ENCODE peak calls at places on chromosomes 3 and 15, in five cellular contexts. One of them, this sample, is unnamed.
A peak's percentile ranks its signal among the peaks of the same experiment; 100 is the strongest.

GRCh38 chr3:166447513-166447912 is 610.3 kb upstream of the BCHE start:
- DNase-seq in suprapubic skin: no peak
- DNase-seq in HCT116: no peak
- DNase-seq in IMR-90: no peak
- DNase-seq in A549: no peak
- DNase-seq in this sample: no peak

GRCh38 chr3:79506751-79507150 is 261.0 kb downstream of the ROBO1 start:
- DNase-seq in suprapubic skin: no peak
- DNase-seq in HCT116: no peak
- DNase-seq in IMR-90: no peak
- DNase-seq in A549: no peak
- DNase-seq in this sample: no peak

GRCh38 chr15:57505056-57505713 is 86.5 kb upstream of the MYZAP start:
- DNase-seq in suprapubic skin: no peak
- DNase-seq in HCT116: no peak
- DNase-seq in IMR-90: no peak
- DNase-seq in A549: no peak
- DNase-seq in this sample: no peak

GRCh38 chr3:53645754-53646153 is 151.3 kb downstream of the CACNA1D start:
- DNase-seq in suprapubic skin: no peak
- DNase-seq in HCT116: no peak
- DNase-seq in IMR-90: no peak
- DNase-seq in A549: no peak
- DNase-seq in this sample: no peak

GRCh38 chr3:180036678-180037455 is at the start of gene PEX5L:
- DNase-seq in suprapubic skin: no peak
- DNase-seq in HCT116: no peak
- DNase-seq in IMR-90: peak; percentile 15
- DNase-seq in A549: no peak
- DNase-seq in this sample: peak; percentile 66

GRCh38 chr3:13176445-13176844 is 103.2 kb upstream of the IQSEC1 start:
- DNase-seq in suprapubic skin: no peak
- DNase-seq in HCT116: no peak
- DNase-seq in IMR-90: no peak
- DNase-seq in A549: no peak
- DNase-seq in this sample: no peak

GRCh38 chr3:97863025-97863424 is 41.2 kb downstream of the CRYBG3 start:
- DNase-seq in suprapubic skin: no peak
- DNase-seq in HCT116: no peak
- DNase-seq in IMR-90: peak; percentile 12
- DNase-seq in A549: no peak
- DNase-seq in this sample: no peak

GRCh38 chr3:177056927-177057326 is 140.4 kb downstream of the TBL1XR1 start:
- DNase-seq in suprapubic skin: no peak
- DNase-seq in HCT116: no peak
- DNase-seq in IMR-90: no peak
- DNase-seq in A549: no peak
- DNase-seq in this sample: no peak

GRCh38 chr3:23751485-23751811 is 54.3 kb upstream of the UBE2E1 start:
- DNase-seq in suprapubic skin: no peak
- DNase-seq in HCT116: no peak
- DNase-seq in IMR-90: no peak
- DNase-seq in A549: no peak
- DNase-seq in this sample: no peak

GRCh38 chr3:18100126-18100525 is 325.0 kb downstream of the SATB1 start:
- DNase-seq in suprapubic skin: no peak
- DNase-seq in HCT116: no peak
- DNase-seq in IMR-90: peak; percentile 4
- DNase-seq in A549: no peak
- DNase-seq in this sample: no peak

GRCh38 chr3:114213262-114213668 is 24.1 kb downstream of the ZNF80 start:
- DNase-seq in suprapubic skin: no peak
- DNase-seq in HCT116: no peak
- DNase-seq in IMR-90: peak; percentile 54
- DNase-seq in A549: no peak
- DNase-seq in this sample: no peak

GRCh38 chr3:165526367-165526766 is 310.9 kb downstream of the BCHE start:
- DNase-seq in suprapubic skin: no peak
- DNase-seq in HCT116: no peak
- DNase-seq in IMR-90: no peak
- DNase-seq in A549: no peak
- DNase-seq in this sample: no peak

GRCh38 chr3:187006884-187007630 is 76.7 kb downstream of the ST6GAL1 start:
- DNase-seq in suprapubic skin: no peak
- DNase-seq in HCT116: no peak
- DNase-seq in IMR-90: peak; percentile 52
- DNase-seq in A549: no peak
- DNase-seq in this sample: no peak

GRCh38 chr3:117128876-117129275 is 419.3 kb downstream of the TUSC7 start:
- DNase-seq in suprapubic skin: no peak
- DNase-seq in HCT116: no peak
- DNase-seq in IMR-90: no peak
- DNase-seq in A549: no peak
- DNase-seq in this sample: no peak

GRCh38 chr3:136787226-136787793 is 31.6 kb upstream of the SLC35G2 start:
- DNase-seq in suprapubic skin: no peak
- DNase-seq in HCT116: no peak
- DNase-seq in IMR-90: peak; percentile 45
- DNase-seq in A549: no peak
- DNase-seq in this sample: peak; percentile 35

GRCh38 chr3:176951144-176951543 is 246.1 kb downstream of the TBL1XR1 start:
- DNase-seq in suprapubic skin: no peak
- DNase-seq in HCT116: no peak
- DNase-seq in IMR-90: no peak
- DNase-seq in A549: no peak
- DNase-seq in this sample: no peak

GRCh38 chr3:30347679-30348216 is 258.7 kb upstream of the TGFBR2 start:
- DNase-seq in suprapubic skin: no peak
- DNase-seq in HCT116: no peak
- DNase-seq in IMR-90: peak; percentile 92
- DNase-seq in A549: no peak
- DNase-seq in this sample: no peak

GRCh38 chr15:82298520-82298919 is 35.9 kb downstream of the SAXO2 start:
- DNase-seq in suprapubic skin: no peak
- DNase-seq in HCT116: no peak
- DNase-seq in IMR-90: no peak
- DNase-seq in A549: no peak
- DNase-seq in this sample: no peak
- TF ChIP-seq POLR2A in suprapubic skin: no peak
- TF ChIP-seq POLR2A in HCT116: no peak
- TF ChIP-seq POLR2A in IMR-90: no peak
- TF ChIP-seq POLR2A in A549: no peak
- TF ChIP-seq POLR2A in this sample: no peak

GRCh38 chr3:72891053-72891855 is 3.4 kb downstream of the GXYLT2 start:
- DNase-seq in suprapubic skin: no peak
- DNase-seq in HCT116: no peak
- DNase-seq in IMR-90: peak; percentile 100
- DNase-seq in A549: no peak
- DNase-seq in this sample: no peak
- H3K27ac ChIP-seq in suprapubic skin: peak overlapping the region; percentile 68
- H3K27ac ChIP-seq in HCT116: no peak overlapping the region
- H3K27ac ChIP-seq in IMR-90: peak overlapping the region; percentile 50
- H3K27ac ChIP-seq in A549: no peak overlapping the region
- H3K27ac ChIP-seq in this sample: no peak overlapping the region

DNA sequence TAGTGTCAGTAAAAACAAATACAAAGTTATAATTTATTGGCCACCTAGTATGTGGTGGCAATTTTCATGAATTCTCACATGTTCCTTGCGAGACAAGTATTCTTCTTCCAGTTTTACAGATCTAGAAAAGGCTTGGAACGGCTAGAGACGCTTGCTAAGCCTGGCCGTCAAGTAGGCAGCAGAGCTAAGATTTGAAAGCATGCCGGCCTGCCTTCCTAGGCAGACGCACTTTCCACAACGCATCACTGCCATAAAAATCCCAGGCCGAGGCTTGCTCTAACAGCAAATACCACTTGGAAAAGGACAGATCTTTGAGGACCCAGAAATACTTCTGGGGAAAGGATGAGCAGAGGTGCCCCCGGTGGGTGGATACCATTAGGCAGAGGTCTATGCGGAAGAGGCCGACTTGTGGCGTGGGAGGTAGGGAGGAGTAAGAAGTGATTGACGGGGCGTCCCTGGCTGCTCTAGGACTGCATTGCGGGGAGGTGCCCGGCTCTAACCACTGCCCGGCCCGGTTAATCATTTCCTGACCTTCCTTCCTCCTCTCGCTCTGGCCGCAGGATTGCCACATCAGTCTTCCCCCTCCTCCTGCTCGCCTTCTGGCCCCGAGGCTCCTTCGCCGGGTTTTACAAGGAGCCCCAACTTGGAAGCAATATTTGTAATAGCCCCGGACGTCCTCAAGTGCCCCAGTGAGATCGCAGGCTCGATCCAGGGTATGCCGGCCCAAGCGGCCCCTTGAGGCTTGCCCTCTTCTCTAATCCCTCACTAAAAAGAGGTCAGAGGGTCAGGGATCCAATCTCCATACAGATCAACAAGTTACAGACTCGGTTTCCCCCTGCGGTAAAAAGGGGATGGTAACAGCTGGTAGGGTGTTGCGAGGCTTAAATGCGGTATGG is 1.3 kb upstream of the USP3 start:
- DNase-seq in suprapubic skin: peak; percentile 96
- DNase-seq in HCT116: peak; percentile 83
- DNase-seq in IMR-90: peak; percentile 87
- DNase-seq in A549: peak; percentile 88
- DNase-seq in this sample: peak; percentile 94
- TF ChIP-seq POLR2A in suprapubic skin: peak; percentile 74
- TF ChIP-seq POLR2A in HCT116: peak; percentile 39
- TF ChIP-seq POLR2A in IMR-90: no peak
- TF ChIP-seq POLR2A in A549: peak; percentile 39
- TF ChIP-seq POLR2A in this sample: no peak

GRCh38 chr15:67509918-67510317 is 11.0 kb upstream of the C15orf61 start:
- DNase-seq in suprapubic skin: no peak
- DNase-seq in HCT116: no peak
- DNase-seq in IMR-90: no peak
- DNase-seq in A549: no peak
- DNase-seq in this sample: no peak
- H3K27ac ChIP-seq in suprapubic skin: no peak overlapping the region
- H3K27ac ChIP-seq in HCT116: no peak overlapping the region
- H3K27ac ChIP-seq in IMR-90: no peak overlapping the region
- H3K27ac ChIP-seq in A549: no peak overlapping the region
- H3K27ac ChIP-seq in this sample: no peak overlapping the region

GRCh38 chr3:129623447-129624118 is 17.1 kb upstream of the PLXND1 start:
- DNase-seq in suprapubic skin: peak; percentile 85
- DNase-seq in HCT116: no peak
- DNase-seq in IMR-90: no peak
- DNase-seq in A549: no peak
- DNase-seq in this sample: peak; percentile 76
- TF ChIP-seq POLR2A in suprapubic skin: no peak
- TF ChIP-seq POLR2A in HCT116: no peak
- TF ChIP-seq POLR2A in IMR-90: no peak
- TF ChIP-seq POLR2A in A549: no peak
- TF ChIP-seq POLR2A in this sample: no peak

GRCh38 chr15:78537266-78537665 is 3.0 kb upstream of the PSMA4 start:
- DNase-seq in suprapubic skin: no peak
- DNase-seq in HCT116: no peak
- DNase-seq in IMR-90: no peak
- DNase-seq in A549: no peak
- DNase-seq in this sample: no peak

GRCh38 chr15:78536134-78536533 is 4.1 kb upstream of the PSMA4 start:
- DNase-seq in suprapubic skin: no peak
- DNase-seq in HCT116: no peak
- DNase-seq in IMR-90: peak; percentile 37
- DNase-seq in A549: no peak
- DNase-seq in this sample: no peak

GRCh38 chr15:78540135-78540954 is at the start of gene PSMA4:
- DNase-seq in suprapubic skin: peak; percentile 94
- DNase-seq in HCT116: peak; percentile 48
- DNase-seq in IMR-90: peak; percentile 76
- DNase-seq in A549: peak; percentile 97
- DNase-seq in this sample: peak; percentile 92

GRCh38 chr15:78540955-78541743 is 905 bp downstream of the PSMA4 start:
- DNase-seq in suprapubic skin: no peak
- DNase-seq in HCT116: no peak
- DNase-seq in IMR-90: peak; percentile 5
- DNase-seq in A549: no peak
- DNase-seq in this sample: no peak

GRCh38 chr15:78538358-78538757 is 1.9 kb upstream of the PSMA4 start:
- DNase-seq in suprapubic skin: no peak
- DNase-seq in HCT116: no peak
- DNase-seq in IMR-90: no peak
- DNase-seq in A549: no peak
- DNase-seq in this sample: no peak
- H3K27ac ChIP-seq in suprapubic skin: no peak overlapping the region
- H3K27ac ChIP-seq in HCT116: no peak overlapping the region
- H3K27ac ChIP-seq in IMR-90: no peak overlapping the region
- H3K27ac ChIP-seq in A549: no peak overlapping the region
- H3K27ac ChIP-seq in this sample: no peak overlapping the region

GRCh38 chr3:139533781-139534443 is 5.6 kb downstream of the RBP1 start:
- DNase-seq in suprapubic skin: no peak
- DNase-seq in HCT116: peak; percentile 69
- DNase-seq in IMR-90: peak; percentile 65
- DNase-seq in A549: no peak
- DNase-seq in this sample: peak; percentile 50

GRCh38 chr3:139534992-139535879 is 4.3 kb downstream of the RBP1 start:
- DNase-seq in suprapubic skin: no peak
- DNase-seq in HCT116: no peak
- DNase-seq in IMR-90: peak; percentile 79
- DNase-seq in A549: no peak
- DNase-seq in this sample: peak; percentile 76

GRCh38 chr3:139530717-139531116 is 8.8 kb downstream of the RBP1 start:
- DNase-seq in suprapubic skin: no peak
- DNase-seq in HCT116: no peak
- DNase-seq in IMR-90: no peak
- DNase-seq in A549: no peak
- DNase-seq in this sample: no peak

GRCh38 chr3:139534444-139534812 is 5.1 kb downstream of the RBP1 start:
- DNase-seq in suprapubic skin: no peak
- DNase-seq in HCT116: peak; percentile 77
- DNase-seq in IMR-90: peak; percentile 94
- DNase-seq in A549: no peak
- DNase-seq in this sample: peak; percentile 67

DNA sequence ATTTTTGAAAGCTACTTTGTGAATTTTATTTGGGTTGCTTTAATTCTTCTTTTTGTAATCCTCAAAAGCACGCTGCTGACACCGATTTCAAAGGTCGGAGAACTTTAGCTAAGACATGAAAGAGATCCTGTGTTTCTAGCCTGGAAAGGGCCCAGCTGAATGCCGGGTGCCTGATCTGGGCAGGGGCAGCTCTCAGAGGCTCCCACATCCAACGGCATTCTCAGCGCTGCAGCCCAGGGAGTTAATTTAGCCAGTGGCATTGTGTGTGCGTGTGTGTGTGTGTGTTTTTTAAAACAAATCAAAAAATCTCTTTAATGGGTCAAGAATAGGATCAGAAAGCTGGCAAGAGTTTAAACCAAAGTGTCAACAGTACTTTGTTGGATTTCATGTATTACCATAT is 6.5 kb downstream of the RBP1 start:
- DNase-seq in suprapubic skin: no peak
- DNase-seq in HCT116: no peak
- DNase-seq in IMR-90: peak; percentile 5
- DNase-seq in A549: no peak
- DNase-seq in this sample: no peak
- TF ChIP-seq POLR2A in suprapubic skin: no peak
- TF ChIP-seq POLR2A in HCT116: no peak
- TF ChIP-seq POLR2A in IMR-90: no peak
- TF ChIP-seq POLR2A in A549: no peak
- TF ChIP-seq POLR2A in this sample: no peak

GRCh38 chr15:83108266-83109219 is 1.1 kb downstream of the TM6SF1 start:
- DNase-seq in suprapubic skin: no peak
- DNase-seq in HCT116: no peak
- DNase-seq in IMR-90: peak; percentile 52
- DNase-seq in A549: no peak
- DNase-seq in this sample: peak; percentile 60
- H3K27ac ChIP-seq in suprapubic skin: peak overlapping the region; percentile 55
- H3K27ac ChIP-seq in HCT116: no peak overlapping the region
- H3K27ac ChIP-seq in IMR-90: no peak overlapping the region
- H3K27ac ChIP-seq in A549: no peak overlapping the region
- H3K27ac ChIP-seq in this sample: no peak overlapping the region